ENCODE peak calls at places on chromosomes 3 and 15, in five cellular contexts. One of them, this sample, is unnamed.

GRCh38 chr3:151686257-151686656 is 47.5 kb upstream of the AADACL2 start:
- DNase-seq in fibroblast of lung: peak; percentile 50
- DNase-seq in HuH-7.5: no peak
- DNase-seq in T-helper 9 cell: no peak
- DNase-seq in naive thymus-derived CD4-positive, alpha-beta T cell: no peak
- DNase-seq in this sample: no peak

GRCh38 chr3:101189786-101190185 is 130.6 kb downstream of the IMPG2 start:
- DNase-seq in T-helper 9 cell: no peak
- DNase-seq in naive thymus-derived CD4-positive, alpha-beta T cell: no peak
- DNase-seq in HuH-7.5: no peak
- DNase-seq in fibroblast of lung: peak; percentile 34
- DNase-seq in this sample: no peak

GRCh38 chr3:132317229-132317948 is at the start of gene ACP3:
- DNase-seq in fibroblast of lung: peak; percentile 90
- DNase-seq in HuH-7.5: no peak
- DNase-seq in naive thymus-derived CD4-positive, alpha-beta T cell: no peak
- DNase-seq in T-helper 9 cell: no peak
- DNase-seq in this sample: peak; percentile 10

GRCh38 chr15:31223478-31224350 is 102.9 kb upstream of the KLF13 start:
- DNase-seq in T-helper 9 cell: no peak
- DNase-seq in naive thymus-derived CD4-positive, alpha-beta T cell: no peak
- DNase-seq in fibroblast of lung: no peak
- DNase-seq in HuH-7.5: no peak
- DNase-seq in this sample: peak; percentile 18

GRCh38 chr3:190533511-190534282 is 19.8 kb downstream of the IL1RAP start:
- DNase-seq in T-helper 9 cell: no peak
- DNase-seq in naive thymus-derived CD4-positive, alpha-beta T cell: no peak
- DNase-seq in HuH-7.5: no peak
- DNase-seq in fibroblast of lung: peak; percentile 100
- DNase-seq in this sample: peak; percentile 56

GRCh38 chr3:72694398-72694797 is 153.8 kb downstream of the SHQ1 start:
- DNase-seq in T-helper 9 cell: no peak
- DNase-seq in fibroblast of lung: peak; percentile 71
- DNase-seq in HuH-7.5: no peak
- DNase-seq in naive thymus-derived CD4-positive, alpha-beta T cell: no peak
- DNase-seq in this sample: no peak

GRCh38 chr3:78368576-78369345 is 1328.9 kb downstream of the ROBO2 start:
- DNase-seq in naive thymus-derived CD4-positive, alpha-beta T cell: no peak
- DNase-seq in fibroblast of lung: no peak
- DNase-seq in T-helper 9 cell: no peak
- DNase-seq in HuH-7.5: no peak
- DNase-seq in this sample: peak; percentile 14

GRCh38 chr3:71908001-71908400 is 123.1 kb upstream of the PROK2 start:
- DNase-seq in fibroblast of lung: no peak
- DNase-seq in HuH-7.5: no peak
- DNase-seq in T-helper 9 cell: no peak
- DNase-seq in naive thymus-derived CD4-positive, alpha-beta T cell: no peak
- DNase-seq in this sample: no peak

GRCh38 chr3:33932010-33932764 is 133.8 kb downstream of the PDCD6IP start:
- DNase-seq in HuH-7.5: no peak
- DNase-seq in T-helper 9 cell: no peak
- DNase-seq in naive thymus-derived CD4-positive, alpha-beta T cell: no peak
- DNase-seq in fibroblast of lung: no peak
- DNase-seq in this sample: no peak

GRCh38 chr3:82474711-82475110 is 713.3 kb upstream of the GBE1 start:
- DNase-seq in HuH-7.5: no peak
- DNase-seq in T-helper 9 cell: no peak
- DNase-seq in naive thymus-derived CD4-positive, alpha-beta T cell: no peak
- DNase-seq in fibroblast of lung: peak; percentile 40
- DNase-seq in this sample: no peak

GRCh38 chr3:181860243-181860642 is 148.5 kb downstream of the SOX2 start:
- DNase-seq in naive thymus-derived CD4-positive, alpha-beta T cell: no peak
- DNase-seq in HuH-7.5: no peak
- DNase-seq in fibroblast of lung: no peak
- DNase-seq in T-helper 9 cell: no peak
- DNase-seq in this sample: no peak

GRCh38 chr3:173395412-173396181 is 1.9 kb upstream of the NLGN1 start:
- DNase-seq in T-helper 9 cell: no peak
- DNase-seq in naive thymus-derived CD4-positive, alpha-beta T cell: peak; percentile 25
- DNase-seq in HuH-7.5: peak; percentile 47
- DNase-seq in fibroblast of lung: peak; percentile 91
- DNase-seq in this sample: peak; percentile 92

GRCh38 chr3:30421261-30421660 is 185.1 kb upstream of the TGFBR2 start:
- DNase-seq in HuH-7.5: no peak
- DNase-seq in naive thymus-derived CD4-positive, alpha-beta T cell: no peak
- DNase-seq in T-helper 9 cell: no peak
- DNase-seq in fibroblast of lung: peak; percentile 52
- DNase-seq in this sample: no peak

GRCh38 chr3:98501863-98502262 is 4.4 kb downstream of the OR5K2 start:
- DNase-seq in HuH-7.5: no peak
- DNase-seq in T-helper 9 cell: no peak
- DNase-seq in naive thymus-derived CD4-positive, alpha-beta T cell: no peak
- DNase-seq in fibroblast of lung: no peak
- DNase-seq in this sample: no peak

GRCh38 chr15:51193979-51194378 is 99.3 kb upstream of the TNFAIP8L3 start:
- DNase-seq in T-helper 9 cell: no peak
- DNase-seq in fibroblast of lung: no peak
- DNase-seq in HuH-7.5: no peak
- DNase-seq in naive thymus-derived CD4-positive, alpha-beta T cell: no peak
- DNase-seq in this sample: no peak

This sample was measured in endothelial cell of umbilical vein.